ENCODE peak calls at places on chromosome 14, in five cellular contexts. T is uterus, M is IMR-90, Z is brain microvascular endothelial cell, D is mammary epithelial cell. I is an unnamed sample.

GRCh38 chr14:49050836-49051235 is 535.3 kb downstream of the RPS29 start:
- DNase-seq in T (no peak), M (peak), Z (no peak), D (no peak), I (no peak)

GRCh38 chr14:55277972-55278740 is 6.9 kb downstream of the FBXO34 start:
- DNase-seq in T (no peak), M (no peak), Z (no peak), D (no peak), I (no peak)

GRCh38 chr14:64755661-64756265 is 51.5 kb downstream of the PLEKHG3 start:
- DNase-seq in T (no peak), M (peak), Z (peak), D (peak), I (peak)

GRCh38 chr14:22977684-22978486 is 4.5 kb downstream of the AJUBA start:
- DNase-seq in T (peak), M (peak), Z (no peak), D (peak), I (peak)

GRCh38 chr14:102668291-102668873 is 75.9 kb downstream of the RCOR1 start:
- DNase-seq in T (no peak), M (no peak), Z (no peak), D (no peak), I (no peak)

GRCh38 chr14:67999693-68000384 is 180.3 kb downstream of the RAD51B start:
- DNase-seq in T (no peak), M (peak), Z (peak), D (peak), I (peak)

GRCh38 chr14:63438065-63438757 is 105.0 kb downstream of the PPP2R5E start:
- DNase-seq in T (peak), M (peak), Z (peak), D (peak), I (peak)

GRCh38 chr14:70901218-70901772 is 6.0 kb upstream of the PCNX1 start:
- DNase-seq in T (no peak), M (peak), Z (no peak), D (no peak), I (no peak)

GRCh38 chr14:94046696-94047250 is 20.6 kb downstream of the OTUB2 start:
- DNase-seq in T (no peak), M (no peak), Z (no peak), D (no peak), I (no peak)

GRCh38 chr14:102911541-102911951 is 10.9 kb upstream of the AMN start:
- DNase-seq in T (no peak), M (no peak), Z (no peak), D (no peak), I (no peak)

GRCh38 chr14:50714452-50715073 is 46.5 kb upstream of the SAV1 start:
- DNase-seq in T (no peak), M (peak), Z (peak), D (peak), I (no peak)

GRCh38 chr14:22465201-22465835 is 123.7 kb downstream of the DAD1 start:
- DNase-seq in T (no peak), M (peak), Z (peak), D (peak), I (no peak)

GRCh38 chr14:20692111-20692751 is 3.7 kb downstream of the ANG start:
- DNase-seq in T (no peak), M (no peak), Z (no peak), D (no peak), I (no peak)

GRCh38 chr14:71478542-71478941 is 453.7 kb upstream of the RGS6 start:
- DNase-seq in T (no peak), M (peak), Z (peak), D (no peak), I (peak)

GRCh38 chr14:59454131-59454530 is 11.0 kb downstream of the GPR135 start:
- DNase-seq in T (no peak), M (peak), Z (peak), D (peak), I (peak)

GRCh38 chr14:63421919-63422318 is 103.2 kb upstream of the GPHB5 start:
- DNase-seq in T (no peak), M (no peak), Z (no peak), D (no peak), I (no peak)

GRCh38 chr14:24243336-24243836 is 963 bp upstream of the TINF2 start:
- DNase-seq in T (no peak), M (no peak), Z (peak), D (peak), I (no peak)

GRCh38 chr14:79062226-79062625 is 892.1 kb downstream of the NRXN3 start:
- DNase-seq in T (no peak), M (no peak), Z (no peak), D (no peak), I (no peak)

GRCh38 chr14:80959448-80960006 is 4.1 kb downstream of the TSHR start:
- DNase-seq in T (no peak), M (no peak), Z (no peak), D (no peak), I (no peak)

GRCh38 chr14:31229638-31230229 is 22.1 kb upstream of the HECTD1 start:
- DNase-seq in T (no peak), M (peak), Z (peak), D (peak), I (peak)

GRCh38 chr14:55580401-55581010 is 499 bp downstream of the KTN1 start:
- DNase-seq in T (peak), M (no peak), Z (no peak), D (peak), I (no peak)

GRCh38 chr14:55133416-55133815 is 4.4 kb downstream of the LGALS3 start:
- DNase-seq in T (no peak), M (peak), Z (peak), D (peak), I (no peak)

GRCh38 chr14:99260652-99261551 is 11.1 kb downstream of the BCL11B start:
- DNase-seq in T (no peak), M (no peak), Z (no peak), D (no peak), I (peak)

GRCh38 chr14:80996049-80996901 is 40.9 kb downstream of the TSHR start:
- DNase-seq in T (no peak), M (peak), Z (peak), D (peak), I (peak)

GRCh38 chr14:34810028-34810427 is 65.1 kb downstream of the BAZ1A start:
- DNase-seq in T (no peak), M (no peak), Z (no peak), D (no peak), I (no peak)

GRCh38 chr14:105326568-105326867 is 12.0 kb downstream of the PACS2 start:
- DNase-seq in T (no peak), M (no peak), Z (no peak), D (no peak), I (no peak)

GRCh38 chr14:73460691-73461127 is 2.4 kb upstream of the NUMB start:
- DNase-seq in T (no peak), M (peak), Z (peak), D (peak), I (peak)

GRCh38 chr14:104096318-104096717 is 10.8 kb downstream of the ASPG start:
- DNase-seq in T (no peak), M (no peak), Z (no peak), D (no peak), I (no peak)

GRCh38 chr14:33714527-33715222 is 236.2 kb downstream of the EGLN3 start:
- DNase-seq in T (no peak), M (no peak), Z (no peak), D (no peak), I (no peak)

GRCh38 chr14:51547701-51548100 is 104.0 kb upstream of the FRMD6 start:
- DNase-seq in T (no peak), M (no peak), Z (no peak), D (no peak), I (no peak)

GRCh38 chr14:68309631-68310030 is 483.2 kb downstream of the ZFP36L1 start:
- DNase-seq in T (no peak), M (no peak), Z (no peak), D (peak), I (no peak)

GRCh38 chr14:71550367-71550766 is 381.9 kb upstream of the RGS6 start:
- DNase-seq in T (no peak), M (no peak), Z (no peak), D (no peak), I (no peak)

GRCh38 chr14:31932675-31933074 is 144.4 kb upstream of the ARHGAP5 start:
- DNase-seq in T (no peak), M (no peak), Z (no peak), D (no peak), I (no peak)

GRCh38 chr14:71536015-71536535 is 396.2 kb upstream of the RGS6 start:
- DNase-seq in T (no peak), M (peak), Z (no peak), D (no peak), I (no peak)

GRCh38 chr14:100328495-100329163 is 5.5 kb downstream of the SLC25A47 start:
- DNase-seq in T (no peak), M (no peak), Z (no peak), D (no peak), I (no peak)

GRCh38 chr14:20610002-20610765 is 19.0 kb upstream of the RNASE12 start:
- DNase-seq in T (peak), M (peak), Z (peak), D (peak), I (peak)

DNA sequence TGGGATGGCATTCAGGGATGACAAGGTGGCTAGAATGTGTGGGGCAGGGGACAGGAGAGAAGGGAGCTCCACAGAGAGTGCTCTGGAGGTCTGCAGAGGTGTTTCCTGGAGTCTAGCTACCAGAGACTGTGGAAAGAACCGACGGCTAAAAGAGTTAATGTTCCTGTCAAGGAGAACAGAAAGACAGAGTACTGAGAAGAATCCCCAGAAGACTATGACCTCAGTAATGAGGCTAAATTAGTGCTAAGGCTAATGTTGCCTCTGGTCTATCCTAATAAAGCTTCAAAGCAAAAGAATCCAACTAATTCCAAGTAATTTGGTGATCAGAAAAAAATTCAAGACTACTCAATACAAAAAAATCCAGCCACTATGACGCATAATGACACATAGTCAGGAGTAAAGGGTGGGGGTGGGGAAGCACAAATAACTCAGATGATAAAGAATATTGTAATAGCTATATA is 44.7 kb downstream of the FERMT2 start:
- DNase-seq in T (no peak), M (peak), Z (peak), D (peak), I (peak)
- H3K27ac ChIP-seq in T (peak), M (peak), Z (peak), D (peak), I (peak)

DNA sequence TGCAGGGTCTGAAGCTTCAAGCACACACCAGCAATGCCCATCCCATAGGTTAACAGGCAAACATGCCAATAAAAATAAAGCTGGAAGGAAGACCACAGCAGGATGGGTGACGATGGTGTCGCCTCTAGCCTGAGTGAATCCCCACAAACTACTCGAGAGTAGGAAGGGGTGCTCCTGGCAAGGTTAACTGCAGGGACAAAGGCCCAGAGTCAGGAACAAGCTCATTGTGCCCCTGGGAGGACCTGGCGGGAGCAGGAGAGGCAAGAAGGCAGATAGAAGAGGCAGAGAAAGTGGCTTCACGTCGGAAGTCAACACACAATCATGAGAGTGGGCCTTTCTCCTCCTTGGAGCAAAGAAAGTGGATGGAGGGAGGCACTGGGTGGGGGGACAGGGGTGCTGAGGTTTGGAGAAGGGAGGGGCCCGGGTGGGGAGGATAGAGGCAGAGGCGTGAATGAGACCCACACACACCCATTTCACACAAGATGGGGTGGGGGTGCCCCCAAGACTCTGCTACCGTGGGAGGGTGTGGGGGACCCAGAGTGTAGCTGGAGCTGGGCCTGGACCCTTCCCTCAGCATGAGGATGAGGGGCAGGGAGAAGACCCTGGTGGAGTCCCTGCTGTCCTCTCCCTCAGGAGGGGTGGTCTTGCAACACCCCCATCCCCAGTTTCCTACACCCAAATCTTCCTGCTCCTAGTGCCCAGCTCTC is 43.1 kb downstream of the DIO3 start:
- DNase-seq in T (no peak), M (no peak), Z (no peak), D (no peak), I (no peak)
- H3K27ac ChIP-seq in T (no peak), M (no peak), Z (no peak), D (no peak), I (no peak)

GRCh38 chr14:92701826-92702225 is 46.6 kb downstream of the LGMN start:
- DNase-seq in T (no peak), M (no peak), Z (no peak), D (no peak), I (no peak)

GRCh38 chr14:92704036-92704804 is 44.2 kb downstream of the LGMN start:
- DNase-seq in T (no peak), M (no peak), Z (no peak), D (no peak), I (no peak)

GRCh38 chr14:92702441-92702918 is 45.9 kb downstream of the LGMN start:
- DNase-seq in T (no peak), M (no peak), Z (no peak), D (no peak), I (no peak)

GRCh38 chr14:92704821-92705220 is 43.6 kb downstream of the LGMN start:
- DNase-seq in T (no peak), M (no peak), Z (no peak), D (no peak), I (no peak)

GRCh38 chr14:92703516-92703915 is 44.9 kb downstream of the LGMN start:
- DNase-seq in T (peak), M (no peak), Z (no peak), D (no peak), I (no peak)
- H3K27ac ChIP-seq in T (no peak), M (no peak), Z (no peak), D (no peak), I (no peak)

GRCh38 chr14:89507521-89507920 is 90.5 kb upstream of the FOXN3 start:
- DNase-seq in T (no peak), M (peak), Z (peak), D (peak), I (peak)
- H3K27ac ChIP-seq in T (no peak), M (no peak), Z (peak), D (peak), I (no peak)

GRCh38 chr14:28703482-28703881 is 63.1 kb upstream of the FOXG1 start:
- DNase-seq in T (no peak), M (no peak), Z (no peak), D (no peak), I (no peak)
- H3K27ac ChIP-seq in T (no peak), M (no peak), Z (no peak), D (no peak), I (no peak)